ENCODE peak calls at places on chromosomes 6 and 20, in ten cellular contexts. One of them, this sample, is unnamed.

GRCh38 chr6:134007077-134007476 is 45.3 kb downstream of the SLC2A12 start:
- DNase-seq in adrenal gland: no peak
- DNase-seq in foreskin fibroblast: no peak
- DNase-seq in CD8-positive, alpha-beta T cell: no peak
- DNase-seq in fibroblast of the aortic adventitia: no peak
- DNase-seq in fibroblast of mammary gland: no peak
- DNase-seq in esophagus squamous epithelium: no peak
- DNase-seq in transverse colon: peak; percentile 68
- DNase-seq in HCT116: no peak
- DNase-seq in pancreas: peak; percentile 77
- DNase-seq in this sample: no peak

GRCh38 chr20:39899881-39900280 is 789.2 kb downstream of the MAFB start:
- DNase-seq in adrenal gland: no peak
- DNase-seq in foreskin fibroblast: no peak
- DNase-seq in CD8-positive, alpha-beta T cell: no peak
- DNase-seq in fibroblast of the aortic adventitia: no peak
- DNase-seq in fibroblast of mammary gland: no peak
- DNase-seq in esophagus squamous epithelium: no peak
- DNase-seq in transverse colon: no peak
- DNase-seq in HCT116: no peak
- DNase-seq in pancreas: no peak
- DNase-seq in this sample: no peak

GRCh38 chr20:23264545-23264944 is 86.0 kb upstream of the NXT1 start:
- DNase-seq in adrenal gland: no peak
- DNase-seq in foreskin fibroblast: no peak
- DNase-seq in CD8-positive, alpha-beta T cell: no peak
- DNase-seq in fibroblast of the aortic adventitia: no peak
- DNase-seq in fibroblast of mammary gland: no peak
- DNase-seq in esophagus squamous epithelium: no peak
- DNase-seq in transverse colon: no peak
- DNase-seq in HCT116: no peak
- DNase-seq in pancreas: no peak
- DNase-seq in this sample: no peak

GRCh38 chr6:97790926-97791590 is 508.0 kb upstream of the MMS22L start:
- DNase-seq in adrenal gland: no peak
- DNase-seq in foreskin fibroblast: no peak
- DNase-seq in CD8-positive, alpha-beta T cell: no peak
- DNase-seq in fibroblast of the aortic adventitia: no peak
- DNase-seq in fibroblast of mammary gland: no peak
- DNase-seq in esophagus squamous epithelium: no peak
- DNase-seq in transverse colon: no peak
- DNase-seq in HCT116: no peak
- DNase-seq in pancreas: no peak
- DNase-seq in this sample: no peak

GRCh38 chr6:25872804-25873203 is 1.2 kb downstream of the SLC17A3 start:
- DNase-seq in adrenal gland: no peak
- DNase-seq in foreskin fibroblast: no peak
- DNase-seq in CD8-positive, alpha-beta T cell: no peak
- DNase-seq in fibroblast of the aortic adventitia: no peak
- DNase-seq in fibroblast of mammary gland: no peak
- DNase-seq in esophagus squamous epithelium: no peak
- DNase-seq in transverse colon: no peak
- DNase-seq in HCT116: no peak
- DNase-seq in pancreas: no peak
- DNase-seq in this sample: no peak

GRCh38 chr6:119742188-119742803 is 392.7 kb upstream of the MAN1A1 start:
- DNase-seq in adrenal gland: peak; percentile 67
- DNase-seq in foreskin fibroblast: peak; percentile 14
- DNase-seq in CD8-positive, alpha-beta T cell: peak; percentile 9
- DNase-seq in fibroblast of the aortic adventitia: peak; percentile 63
- DNase-seq in fibroblast of mammary gland: peak; percentile 63
- DNase-seq in esophagus squamous epithelium: no peak
- DNase-seq in transverse colon: peak; percentile 65
- DNase-seq in HCT116: peak; percentile 53
- DNase-seq in pancreas: peak; percentile 56
- DNase-seq in this sample: peak; percentile 58

GRCh38 chr6:156662025-156662445 is 115.1 kb upstream of the ARID1B start:
- DNase-seq in adrenal gland: no peak
- DNase-seq in foreskin fibroblast: peak; percentile 13
- DNase-seq in CD8-positive, alpha-beta T cell: peak; percentile 37
- DNase-seq in fibroblast of the aortic adventitia: peak; percentile 94
- DNase-seq in fibroblast of mammary gland: peak; percentile 83
- DNase-seq in esophagus squamous epithelium: no peak
- DNase-seq in transverse colon: peak; percentile 56
- DNase-seq in HCT116: peak; percentile 73
- DNase-seq in pancreas: peak; percentile 25
- DNase-seq in this sample: no peak

GRCh38 chr20:14948416-14948815 is 611.0 kb upstream of the FLRT3 start:
- DNase-seq in adrenal gland: no peak
- DNase-seq in foreskin fibroblast: no peak
- DNase-seq in CD8-positive, alpha-beta T cell: no peak
- DNase-seq in fibroblast of the aortic adventitia: no peak
- DNase-seq in fibroblast of mammary gland: no peak
- DNase-seq in esophagus squamous epithelium: no peak
- DNase-seq in transverse colon: no peak
- DNase-seq in HCT116: no peak
- DNase-seq in pancreas: no peak
- DNase-seq in this sample: no peak

GRCh38 chr20:460180-460579 is 2.2 kb downstream of the TBC1D20 start:
- DNase-seq in adrenal gland: no peak
- DNase-seq in foreskin fibroblast: no peak
- DNase-seq in CD8-positive, alpha-beta T cell: no peak
- DNase-seq in fibroblast of the aortic adventitia: no peak
- DNase-seq in fibroblast of mammary gland: no peak
- DNase-seq in esophagus squamous epithelium: no peak
- DNase-seq in transverse colon: no peak
- DNase-seq in HCT116: no peak
- DNase-seq in pancreas: no peak
- DNase-seq in this sample: no peak

GRCh38 chr20:16312998-16313397 is 260.2 kb downstream of the KIF16B start:
- DNase-seq in adrenal gland: no peak
- DNase-seq in foreskin fibroblast: no peak
- DNase-seq in CD8-positive, alpha-beta T cell: no peak
- DNase-seq in fibroblast of the aortic adventitia: no peak
- DNase-seq in fibroblast of mammary gland: no peak
- DNase-seq in esophagus squamous epithelium: no peak
- DNase-seq in transverse colon: no peak
- DNase-seq in HCT116: no peak
- DNase-seq in pancreas: no peak
- DNase-seq in this sample: no peak

GRCh38 chr20:36872857-36873256 is 3.1 kb upstream of the TLDC2 start:
- DNase-seq in adrenal gland: no peak
- DNase-seq in foreskin fibroblast: no peak
- DNase-seq in CD8-positive, alpha-beta T cell: no peak
- DNase-seq in fibroblast of the aortic adventitia: no peak
- DNase-seq in fibroblast of mammary gland: no peak
- DNase-seq in esophagus squamous epithelium: no peak
- DNase-seq in transverse colon: no peak
- DNase-seq in HCT116: no peak
- DNase-seq in pancreas: no peak
- DNase-seq in this sample: no peak

GRCh38 chr6:6661684-6662083 is 73.2 kb downstream of the LY86 start:
- DNase-seq in adrenal gland: peak; percentile 69
- DNase-seq in foreskin fibroblast: peak; percentile 17
- DNase-seq in CD8-positive, alpha-beta T cell: no peak
- DNase-seq in fibroblast of the aortic adventitia: peak; percentile 66
- DNase-seq in fibroblast of mammary gland: peak; percentile 63
- DNase-seq in esophagus squamous epithelium: no peak
- DNase-seq in transverse colon: peak; percentile 62
- DNase-seq in HCT116: no peak
- DNase-seq in pancreas: peak; percentile 61
- DNase-seq in this sample: no peak

GRCh38 chr6:786946-787763 is 94.2 kb upstream of the EXOC2 start:
- DNase-seq in adrenal gland: no peak
- DNase-seq in foreskin fibroblast: no peak
- DNase-seq in CD8-positive, alpha-beta T cell: no peak
- DNase-seq in fibroblast of the aortic adventitia: no peak
- DNase-seq in fibroblast of mammary gland: peak; percentile 10
- DNase-seq in esophagus squamous epithelium: no peak
- DNase-seq in transverse colon: no peak
- DNase-seq in HCT116: peak; percentile 19
- DNase-seq in pancreas: no peak
- DNase-seq in this sample: no peak
- TF ChIP-seq CTCF in adrenal gland: peak; percentile 38
- TF ChIP-seq CTCF in foreskin fibroblast: peak; percentile 53
- TF ChIP-seq CTCF in CD8-positive, alpha-beta T cell: peak; percentile 26
- TF ChIP-seq CTCF in fibroblast of the aortic adventitia: peak; percentile 64
- TF ChIP-seq CTCF in fibroblast of mammary gland: peak; percentile 58
- TF ChIP-seq CTCF in esophagus squamous epithelium: peak; percentile 20
- TF ChIP-seq CTCF in transverse colon: peak; percentile 48
- TF ChIP-seq CTCF in HCT116: peak; percentile 64
- TF ChIP-seq CTCF in pancreas: peak; percentile 23
- TF ChIP-seq CTCF in this sample: peak; percentile 43

GRCh38 chr6:161257778-161258457 is 15.9 kb downstream of the AGPAT4 start:
- DNase-seq in adrenal gland: no peak
- DNase-seq in foreskin fibroblast: peak; percentile 91
- DNase-seq in CD8-positive, alpha-beta T cell: no peak
- DNase-seq in fibroblast of the aortic adventitia: peak; percentile 98
- DNase-seq in fibroblast of mammary gland: peak; percentile 100
- DNase-seq in esophagus squamous epithelium: no peak
- DNase-seq in transverse colon: no peak
- DNase-seq in HCT116: no peak
- DNase-seq in pancreas: no peak
- DNase-seq in this sample: peak; percentile 97
- H3K4me3 ChIP-seq in adrenal gland: no peak overlapping the region
- H3K4me3 ChIP-seq in foreskin fibroblast: no peak overlapping the region
- H3K4me3 ChIP-seq in CD8-positive, alpha-beta T cell: no peak overlapping the region
- H3K4me3 ChIP-seq in fibroblast of the aortic adventitia: peak overlapping the region; percentile 32
- H3K4me3 ChIP-seq in fibroblast of mammary gland: peak overlapping the region; percentile 24
- H3K4me3 ChIP-seq in esophagus squamous epithelium: no peak overlapping the region
- H3K4me3 ChIP-seq in transverse colon: no peak overlapping the region
- H3K4me3 ChIP-seq in HCT116: no peak overlapping the region
- H3K4me3 ChIP-seq in pancreas: no peak overlapping the region
- H3K4me3 ChIP-seq in this sample: no peak overlapping the region

GRCh38 chr6:159758031-159759001 is 3.5 kb upstream of the ACAT2 start:
- DNase-seq in adrenal gland: no peak
- DNase-seq in foreskin fibroblast: peak; percentile 41
- DNase-seq in CD8-positive, alpha-beta T cell: no peak
- DNase-seq in fibroblast of the aortic adventitia: peak; percentile 28
- DNase-seq in fibroblast of mammary gland: peak; percentile 61
- DNase-seq in esophagus squamous epithelium: no peak
- DNase-seq in transverse colon: no peak
- DNase-seq in HCT116: peak; percentile 23
- DNase-seq in pancreas: no peak
- DNase-seq in this sample: peak; percentile 51
- TF ChIP-seq CTCF in adrenal gland: no peak
- TF ChIP-seq CTCF in foreskin fibroblast: peak; percentile 12
- TF ChIP-seq CTCF in CD8-positive, alpha-beta T cell: no peak
- TF ChIP-seq CTCF in fibroblast of the aortic adventitia: no peak
- TF ChIP-seq CTCF in fibroblast of mammary gland: peak; percentile 38
- TF ChIP-seq CTCF in esophagus squamous epithelium: no peak
- TF ChIP-seq CTCF in transverse colon: no peak
- TF ChIP-seq CTCF in HCT116: no peak
- TF ChIP-seq CTCF in pancreas: no peak
- TF ChIP-seq CTCF in this sample: peak; percentile 26

DNA sequence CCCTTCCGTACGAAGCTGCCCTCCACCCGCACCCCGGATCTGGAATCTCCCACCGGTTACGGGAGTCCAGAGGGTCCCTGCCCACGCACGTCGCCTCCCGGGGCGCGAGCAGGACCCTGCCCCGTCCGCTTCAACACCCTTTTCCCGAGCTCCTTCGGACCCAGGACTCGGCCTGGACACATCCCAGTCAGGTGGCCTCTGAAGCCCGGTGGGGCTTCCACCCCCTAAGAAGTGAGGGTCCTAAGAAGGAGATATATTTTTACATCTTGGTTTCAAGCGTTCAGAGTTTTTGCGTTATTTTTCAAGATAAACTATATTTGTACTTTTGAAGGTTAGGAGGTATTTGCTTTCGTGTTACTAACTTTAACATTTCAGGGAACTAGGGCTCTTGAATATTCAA is 567 bp downstream of the ARFGAP1 start:
- DNase-seq in adrenal gland: no peak
- DNase-seq in foreskin fibroblast: no peak
- DNase-seq in CD8-positive, alpha-beta T cell: no peak
- DNase-seq in fibroblast of the aortic adventitia: no peak
- DNase-seq in fibroblast of mammary gland: no peak
- DNase-seq in esophagus squamous epithelium: no peak
- DNase-seq in transverse colon: no peak
- DNase-seq in HCT116: no peak
- DNase-seq in pancreas: no peak
- DNase-seq in this sample: no peak
- H3K4me3 ChIP-seq in adrenal gland: peak overlapping the region; percentile 98
- H3K4me3 ChIP-seq in foreskin fibroblast: peak overlapping the region; percentile 97
- H3K4me3 ChIP-seq in CD8-positive, alpha-beta T cell: peak overlapping the region; percentile 61
- H3K4me3 ChIP-seq in fibroblast of the aortic adventitia: peak overlapping the region; percentile 92
- H3K4me3 ChIP-seq in fibroblast of mammary gland: peak overlapping the region; percentile 88
- H3K4me3 ChIP-seq in esophagus squamous epithelium: peak overlapping the region; percentile 100
- H3K4me3 ChIP-seq in transverse colon: peak overlapping the region; percentile 93
- H3K4me3 ChIP-seq in HCT116: peak overlapping the region; percentile 98
- H3K4me3 ChIP-seq in pancreas: peak overlapping the region; percentile 96
- H3K4me3 ChIP-seq in this sample: peak overlapping the region; percentile 84

DNA sequence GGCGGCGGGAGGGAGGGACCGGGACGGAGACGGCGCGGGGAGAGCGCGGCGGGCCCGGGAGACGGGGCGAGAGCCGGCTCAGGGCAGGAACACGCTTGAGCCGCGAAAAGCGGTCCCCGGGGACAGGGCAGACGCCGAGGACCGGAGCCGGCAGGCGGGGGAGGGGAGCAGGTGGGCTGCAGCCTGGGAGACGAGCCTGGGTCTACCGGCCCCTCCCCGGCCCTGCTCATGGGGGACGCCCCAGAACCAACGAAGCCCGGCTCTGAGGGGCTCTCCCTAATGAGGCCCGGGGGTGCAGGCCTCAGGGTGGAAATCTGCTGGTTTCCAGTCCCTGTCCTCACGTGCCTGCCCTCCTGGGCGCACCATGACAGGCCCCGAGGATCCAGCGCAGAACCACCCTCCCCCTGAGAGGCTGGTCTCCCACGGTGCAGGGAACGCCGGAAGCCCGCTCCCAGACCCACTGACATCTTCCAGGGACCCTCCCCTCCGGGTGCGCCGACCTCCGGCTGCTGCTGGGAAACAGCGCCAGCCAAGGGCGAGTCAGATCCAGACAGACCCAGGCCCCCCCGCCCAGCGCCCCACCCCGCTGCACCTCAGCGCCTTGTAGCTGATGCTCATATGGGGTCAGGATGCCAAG is 568 bp upstream of the EEF1A2 start:
- DNase-seq in adrenal gland: peak; percentile 7
- DNase-seq in foreskin fibroblast: no peak
- DNase-seq in CD8-positive, alpha-beta T cell: no peak
- DNase-seq in fibroblast of the aortic adventitia: no peak
- DNase-seq in fibroblast of mammary gland: no peak
- DNase-seq in esophagus squamous epithelium: no peak
- DNase-seq in transverse colon: no peak
- DNase-seq in HCT116: no peak
- DNase-seq in pancreas: no peak
- DNase-seq in this sample: no peak
- TF ChIP-seq CTCF in adrenal gland: no peak
- TF ChIP-seq CTCF in foreskin fibroblast: no peak
- TF ChIP-seq CTCF in CD8-positive, alpha-beta T cell: no peak
- TF ChIP-seq CTCF in fibroblast of the aortic adventitia: no peak
- TF ChIP-seq CTCF in fibroblast of mammary gland: no peak
- TF ChIP-seq CTCF in esophagus squamous epithelium: no peak
- TF ChIP-seq CTCF in transverse colon: no peak
- TF ChIP-seq CTCF in HCT116: no peak
- TF ChIP-seq CTCF in pancreas: no peak
- TF ChIP-seq CTCF in this sample: no peak

GRCh38 chr6:105832358-105832757 is 253.8 kb upstream of the PRDM1 start:
- DNase-seq in adrenal gland: no peak
- DNase-seq in foreskin fibroblast: no peak
- DNase-seq in CD8-positive, alpha-beta T cell: no peak
- DNase-seq in fibroblast of the aortic adventitia: no peak
- DNase-seq in fibroblast of mammary gland: peak; percentile 39
- DNase-seq in esophagus squamous epithelium: no peak
- DNase-seq in transverse colon: no peak
- DNase-seq in HCT116: no peak
- DNase-seq in pancreas: no peak
- DNase-seq in this sample: no peak
- H3K4me3 ChIP-seq in adrenal gland: no peak overlapping the region
- H3K4me3 ChIP-seq in foreskin fibroblast: no peak overlapping the region
- H3K4me3 ChIP-seq in CD8-positive, alpha-beta T cell: no peak overlapping the region
- H3K4me3 ChIP-seq in fibroblast of the aortic adventitia: no peak overlapping the region
- H3K4me3 ChIP-seq in fibroblast of mammary gland: no peak overlapping the region
- H3K4me3 ChIP-seq in esophagus squamous epithelium: no peak overlapping the region
- H3K4me3 ChIP-seq in transverse colon: no peak overlapping the region
- H3K4me3 ChIP-seq in HCT116: no peak overlapping the region
- H3K4me3 ChIP-seq in pancreas: no peak overlapping the region
- H3K4me3 ChIP-seq in this sample: no peak overlapping the region